ENCODE peak calls at places on chromosomes 4 and X, in four cellular contexts. One of them, this sample, is unnamed.

GRCh38 chr4:86092684-86093083 is 267.2 kb downstream of the MAPK10 start:
- DNase-seq in globus pallidus: no peak
- DNase-seq in GM12878: no peak
- DNase-seq in CD4-positive, alpha-beta T cell: no peak
- DNase-seq in this sample: peak; percentile 15

GRCh38 chrX:40154229-40154852 is 56.6 kb upstream of the BCOR start:
- DNase-seq in globus pallidus: peak; percentile 43
- DNase-seq in GM12878: no peak
- DNase-seq in CD4-positive, alpha-beta T cell: no peak
- DNase-seq in this sample: no peak

GRCh38 chrX:51922561-51922960 is 29.1 kb downstream of the MAGED1 start:
- DNase-seq in globus pallidus: no peak
- DNase-seq in GM12878: no peak
- DNase-seq in CD4-positive, alpha-beta T cell: no peak
- DNase-seq in this sample: no peak

GRCh38 chr4:185139736-185140135 is 3.3 kb upstream of the SLC25A4 start:
- DNase-seq in globus pallidus: no peak
- DNase-seq in GM12878: no peak
- DNase-seq in CD4-positive, alpha-beta T cell: no peak
- DNase-seq in this sample: no peak

GRCh38 chrX:10467793-10468192 is 152.6 kb downstream of the MID1 start:
- DNase-seq in globus pallidus: no peak
- DNase-seq in GM12878: no peak
- DNase-seq in CD4-positive, alpha-beta T cell: no peak
- DNase-seq in this sample: no peak

GRCh38 chr4:121791481-121791880 is 9.6 kb upstream of the EXOSC9 start:
- DNase-seq in globus pallidus: no peak
- DNase-seq in GM12878: no peak
- DNase-seq in CD4-positive, alpha-beta T cell: no peak
- DNase-seq in this sample: no peak

GRCh38 chr4:124863039-124863545 is 150.6 kb upstream of the ANKRD50 start:
- DNase-seq in globus pallidus: no peak
- DNase-seq in GM12878: no peak
- DNase-seq in CD4-positive, alpha-beta T cell: no peak
- DNase-seq in this sample: no peak

GRCh38 chr4:41060352-41061318 is 153.7 kb downstream of the APBB2 start:
- DNase-seq in globus pallidus: no peak
- DNase-seq in GM12878: no peak
- DNase-seq in CD4-positive, alpha-beta T cell: no peak
- DNase-seq in this sample: peak; percentile 57

GRCh38 chrX:27598312-27598711 is 8.2 kb downstream of the DCAF8L2 start:
- DNase-seq in globus pallidus: peak; percentile 8
- DNase-seq in GM12878: no peak
- DNase-seq in CD4-positive, alpha-beta T cell: no peak
- DNase-seq in this sample: no peak

GRCh38 chrX:100512471-100512870 is 72.3 kb upstream of the TNMD start:
- DNase-seq in globus pallidus: no peak
- DNase-seq in GM12878: no peak
- DNase-seq in CD4-positive, alpha-beta T cell: no peak
- DNase-seq in this sample: peak; percentile 1

GRCh38 chr4:8414377-8414776 is 26.1 kb downstream of the ACOX3 start:
- DNase-seq in globus pallidus: no peak
- DNase-seq in GM12878: no peak
- DNase-seq in CD4-positive, alpha-beta T cell: no peak
- DNase-seq in this sample: no peak

GRCh38 chrX:132837126-132837525 is 121.3 kb downstream of the HS6ST2 start:
- DNase-seq in globus pallidus: no peak
- DNase-seq in GM12878: no peak
- DNase-seq in CD4-positive, alpha-beta T cell: no peak
- DNase-seq in this sample: no peak